ENCODE peak calls at places on chromosomes 16 and 17, in six cellular contexts. Y, Z, M, X, G and U are unnamed samples.

GRCh38 chr16:83215417-83216001 is 588.7 kb downstream of the CDH13 start:
- DNase-seq in M (peak), Z (no peak), G (peak), Y (peak), X (peak), U (peak)

GRCh38 chr17:44444735-44445105 is 55.3 kb upstream of the ITGA2B start:
- DNase-seq in G (no peak), M (peak), Y (no peak), X (peak), Z (no peak), U (no peak)

GRCh38 chr16:51576498-51576897 is 425.4 kb upstream of the SALL1 start:
- DNase-seq in X (no peak), G (no peak), Y (no peak), Z (no peak), M (no peak), U (no peak)

GRCh38 chr17:71801301-71801700 is 319.5 kb upstream of the SOX9 start:
- DNase-seq in Z (no peak), M (no peak), G (no peak), Y (no peak), X (no peak), U (no peak)

GRCh38 chr16:49089533-49089932 is 192.1 kb downstream of the CBLN1 start:
- DNase-seq in Y (no peak), G (no peak), Z (no peak), M (no peak), X (no peak), U (no peak)

GRCh38 chr17:80619535-80620235 is 75.0 kb downstream of the RPTOR start:
- DNase-seq in X (peak), Z (no peak), M (peak), G (no peak), Y (no peak), U (no peak)

GRCh38 chr16:23061669-23062068 is 87.6 kb downstream of the USP31 start:
- DNase-seq in Z (no peak), X (no peak), Y (no peak), G (no peak), M (peak), U (no peak)

GRCh38 chr16:30112197-30113030 is 923 bp downstream of the GDPD3 start:
- DNase-seq in M (peak), Z (no peak), X (peak), Y (peak), G (peak), U (no peak)

GRCh38 chr17:29617125-29617480 is 5.6 kb downstream of the CORO6 start:
- DNase-seq in M (peak), Z (peak), Y (peak), X (peak), G (peak), U (peak)

GRCh38 chr17:82097187-82097918 is 683 bp downstream of the FASN start:
- DNase-seq in M (peak), Y (peak), X (peak), G (peak), Z (peak), U (peak)

GRCh38 chr16:53967172-53967571 is 263.2 kb downstream of the FTO start:
- DNase-seq in Y (no peak), X (no peak), Z (no peak), M (no peak), G (no peak), U (no peak)

GRCh38 chr17:39553326-39553945 is 54.3 kb downstream of the NEUROD2 start:
- DNase-seq in M (peak), Y (no peak), G (no peak), Z (no peak), X (peak), U (no peak)

GRCh38 chr16:81237282-81237681 is 1.2 kb upstream of the BCO1 start:
- DNase-seq in Z (no peak), Y (no peak), G (no peak), X (no peak), M (no peak), U (no peak)

GRCh38 chr17:73822371-73822770 is 178.1 kb upstream of the SDK2 start:
- DNase-seq in X (no peak), Z (no peak), Y (no peak), G (no peak), M (no peak), U (no peak)

GRCh38 chr17:43940630-43941029 is 1.6 kb downstream of the PPY start:
- DNase-seq in X (peak), M (peak), Y (no peak), G (peak), Z (peak), U (peak)

GRCh38 chr17:29593546-29594440 is 861 bp downstream of the ANKRD13B start:
- DNase-seq in Z (peak), G (no peak), Y (no peak), M (peak), X (no peak), U (no peak)

GRCh38 chr17:34163681-34164080 is 91.4 kb upstream of the CCL2 start:
- DNase-seq in M (peak), X (peak), G (no peak), Z (no peak), Y (peak), U (no peak)

DNA sequence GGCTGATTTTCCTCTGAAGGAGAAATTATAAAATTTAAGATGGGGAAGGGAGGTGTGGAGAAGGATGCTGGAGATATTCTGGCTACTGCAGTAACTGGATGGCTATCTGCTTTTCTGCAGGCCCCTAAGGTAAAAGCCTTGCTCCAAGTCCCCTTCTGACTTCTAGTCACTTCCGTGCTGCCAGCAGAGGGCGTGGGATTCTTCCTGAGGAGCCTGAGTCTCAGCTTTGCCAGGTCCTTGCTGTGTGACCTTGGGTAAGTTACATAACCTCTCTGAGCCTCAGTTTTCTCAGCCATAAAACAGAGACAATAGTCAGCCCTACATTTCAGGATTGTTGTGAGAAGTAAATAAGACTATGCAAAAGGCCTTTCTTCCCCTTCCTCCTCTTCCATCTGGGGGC is 24.3 kb upstream of the TMEM220 start:
- DNase-seq in M (peak), Z (no peak), X (peak), Y (peak), G (peak), U (no peak)
- TF ChIP-seq CTCF in M (peak), Z (no peak), X (peak), Y (peak), G (peak), U (peak)

GRCh38 chr16:4475880-4476790 is at the start of gene HMOX2:
- DNase-seq in Y (peak), Z (peak), X (peak), M (peak), G (peak), U (peak)

GRCh38 chr16:4474192-4474961 is at the start of gene NMRAL1:
- DNase-seq in G (peak), M (peak), Y (peak), Z (peak), X (peak), U (peak)

GRCh38 chr16:4481526-4481925 is 5.3 kb downstream of the HMOX2 start:
- DNase-seq in Y (no peak), M (no peak), X (no peak), Z (no peak), G (no peak), U (no peak)

GRCh38 chr16:4481965-4482364 is 5.8 kb downstream of the HMOX2 start:
- DNase-seq in Y (no peak), Z (no peak), M (no peak), X (no peak), G (no peak), U (no peak)

DNA sequence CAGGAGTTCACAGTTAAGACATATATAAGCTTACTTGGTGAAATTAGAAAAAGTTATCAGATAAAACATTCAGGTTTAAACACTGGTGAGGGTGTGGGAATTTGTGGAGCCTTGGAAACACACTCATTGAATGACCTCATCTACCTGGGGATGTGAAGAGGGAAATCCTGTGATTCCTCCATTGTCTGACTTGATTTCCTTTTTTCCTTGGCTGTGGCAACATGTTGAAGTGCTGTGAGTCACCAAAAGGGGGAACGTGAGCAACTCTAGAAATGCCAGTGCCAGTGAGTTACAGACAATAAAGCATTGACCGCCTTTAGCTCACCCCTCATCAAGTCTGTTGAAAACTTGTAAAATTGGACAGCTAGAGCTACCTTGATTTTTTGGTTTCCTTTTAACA is 1.8 kb downstream of the HMOX2 start:
- DNase-seq in Y (no peak), G (no peak), X (peak), Z (no peak), M (peak), U (no peak)
- TF ChIP-seq CTCF in Y (no peak), G (peak), X (peak), Z (no peak), M (peak), U (peak)

DNA sequence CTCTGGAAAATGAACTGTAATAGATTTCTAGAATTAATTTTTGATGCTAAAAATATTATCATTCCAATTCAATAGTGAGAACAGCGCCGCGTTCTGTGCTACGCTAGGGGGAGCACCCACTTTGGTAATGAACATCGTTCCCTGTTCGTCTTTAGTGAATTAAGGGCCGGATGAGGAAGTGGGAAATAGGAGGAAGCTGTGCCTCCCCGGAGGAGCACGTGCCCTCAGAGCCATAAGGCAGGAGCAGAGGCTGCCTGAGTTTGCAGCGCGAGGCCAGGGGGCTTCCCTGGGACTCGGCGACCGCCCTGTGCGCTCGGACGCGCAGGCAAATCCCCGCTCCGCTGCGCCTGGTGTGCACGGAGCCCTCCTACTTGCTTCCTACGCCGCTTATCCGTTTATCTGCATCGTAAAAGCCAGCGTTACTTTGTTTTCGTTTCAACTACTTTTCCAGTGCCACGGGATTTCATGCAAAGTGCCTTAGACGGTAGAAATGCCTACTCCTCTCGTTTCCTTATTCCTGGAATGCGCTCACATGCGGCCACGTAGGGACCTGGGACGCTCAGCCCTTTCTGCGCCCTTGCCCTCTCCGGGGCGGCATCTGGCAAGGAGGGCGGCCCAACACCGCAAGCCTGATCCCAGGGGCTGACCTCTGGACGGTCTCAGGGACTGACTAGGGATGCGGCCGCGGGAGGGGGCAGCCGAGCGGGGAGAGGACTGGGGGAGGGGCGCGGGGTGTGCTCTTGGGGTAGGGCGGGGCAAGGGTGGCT is 76.4 kb downstream of the KCNJ12 start:
- DNase-seq in Y (no peak), Z (no peak), M (peak), X (peak), G (no peak), U (no peak)
- TF ChIP-seq CTCF in Y (no peak), Z (peak), M (peak), X (peak), G (peak), U (peak)

GRCh38 chr17:2830678-2831077 is 34.4 kb downstream of the RAP1GAP2 start:
- DNase-seq in M (no peak), Y (no peak), Z (no peak), X (no peak), G (no peak), U (no peak)

DNA sequence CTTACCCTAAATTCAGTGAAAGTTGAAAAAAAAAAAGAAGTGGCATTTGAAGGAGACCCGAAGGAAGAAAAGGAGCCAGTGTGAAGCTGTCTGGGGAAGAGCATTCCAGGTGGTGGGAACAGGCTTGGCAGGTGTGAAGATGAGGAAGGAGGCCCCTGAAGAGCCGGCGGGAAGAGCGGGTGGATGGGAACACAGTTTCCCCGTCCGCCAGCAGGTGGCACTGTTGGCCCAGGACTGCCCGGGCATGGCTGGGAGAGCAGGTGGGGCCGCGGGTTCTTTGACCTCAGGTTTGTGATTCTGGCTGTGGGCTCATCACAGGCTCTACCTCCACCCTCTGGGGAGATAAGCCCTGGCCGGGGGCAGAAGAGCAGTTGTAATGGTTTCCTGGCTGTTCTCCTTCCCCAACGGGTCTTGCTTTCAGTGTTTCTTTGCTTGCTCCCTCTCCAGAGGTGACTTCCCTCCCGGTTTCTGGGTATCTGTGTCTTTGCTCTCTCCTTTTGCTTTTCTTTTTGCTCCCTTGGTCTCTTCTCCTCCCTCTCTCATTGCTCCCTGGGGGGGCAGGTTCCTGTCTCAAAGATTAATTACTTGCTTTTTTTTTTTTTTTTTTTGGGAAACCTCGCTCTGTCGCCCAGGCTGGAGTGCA is 32.3 kb downstream of the RAP1GAP2 start:
- DNase-seq in X (peak), M (peak), G (peak), Z (peak), Y (peak), U (peak)
- TF ChIP-seq CTCF in X (peak), M (peak), G (peak), Z (peak), Y (peak), U (peak)

DNA sequence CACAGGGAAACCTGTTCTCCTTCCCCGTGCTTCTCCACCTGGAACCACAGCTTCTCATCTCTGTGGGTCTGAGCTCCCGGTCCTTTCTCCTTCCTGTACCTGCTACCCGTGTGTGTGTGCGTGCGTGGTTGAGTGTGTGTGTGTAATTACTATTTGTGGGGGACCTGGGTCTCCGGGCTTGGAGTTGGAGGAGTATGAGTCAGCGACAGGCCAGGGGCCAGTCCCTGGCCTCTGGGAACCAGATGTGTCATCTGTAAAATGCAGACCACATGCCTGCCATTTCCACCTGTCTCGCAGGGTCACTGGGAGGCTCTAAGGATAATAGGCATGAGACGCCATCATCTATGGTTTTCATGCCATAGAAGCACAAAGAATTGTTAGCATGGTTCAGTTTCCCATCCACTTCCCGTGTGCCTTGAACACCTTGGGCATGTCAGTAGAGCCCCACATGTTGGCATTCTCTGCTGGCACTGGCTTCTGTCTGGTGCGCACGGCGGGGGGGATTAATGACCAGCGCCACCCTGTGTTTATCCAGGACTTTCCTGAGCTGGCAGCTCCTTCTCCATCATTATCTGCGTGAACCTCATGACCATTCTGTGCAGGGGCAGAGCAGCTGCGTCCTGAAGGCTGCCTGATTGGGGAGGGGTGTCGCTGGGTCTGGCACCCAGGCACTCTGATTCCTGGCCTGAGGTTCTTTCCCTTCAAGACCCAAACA is 1.5 kb downstream of the ZNF205 start:
- DNase-seq in G (no peak), Z (no peak), X (no peak), M (peak), Y (no peak), U (no peak)
- TF ChIP-seq CTCF in G (no peak), Z (no peak), X (no peak), M (no peak), Y (no peak), U (no peak)

GRCh38 chr17:75012320-75013076 is at the start of gene MRPL58:
- DNase-seq in G (peak), Z (peak), Y (peak), M (peak), X (peak), U (peak)
- TF ChIP-seq CTCF in G (peak), Z (peak), Y (peak), M (peak), X (peak), U (peak)

GRCh38 chr16:57866529-57866918 is 64.2 kb upstream of the KIFC3 start:
- DNase-seq in Y (no peak), G (no peak), Z (no peak), M (no peak), X (no peak), U (no peak)

GRCh38 chr16:57867000-57867561 is 64.8 kb upstream of the KIFC3 start:
- DNase-seq in G (no peak), X (no peak), Y (no peak), M (peak), Z (no peak), U (no peak)

GRCh38 chr16:57865746-57866528 is 63.6 kb upstream of the KIFC3 start:
- DNase-seq in G (no peak), Y (no peak), X (no peak), M (no peak), Z (no peak), U (no peak)

GRCh38 chr16:57862698-57863433 is 60.6 kb upstream of the KIFC3 start:
- DNase-seq in X (no peak), Z (no peak), M (no peak), G (no peak), Y (no peak), U (no peak)

GRCh38 chr16:57863434-57864160 is 61.3 kb upstream of the KIFC3 start:
- DNase-seq in Z (peak), M (peak), G (peak), X (peak), Y (no peak), U (no peak)
- TF ChIP-seq CTCF in Z (no peak), M (peak), G (peak), X (peak), Y (no peak), U (peak)